ENCODE peak calls at places on chromosomes 7 and 10, in five cellular contexts. I is stimulated activated CD8-positive, alpha-beta memory T cell treated with anti-CD3 and anti-CD28 coated beads, Interleukin-15, amount 100 ng/mL, for 1 hour; P is progenitor cell of endocrine pancreas; Q is NCI-H2081; B is activated T-cell treated with anti-CD3 and anti-CD28 coated beads for 1 hour. E is an unnamed sample.

GRCh38 chr7:97973206-97973658 is 16.8 kb downstream of the OCM2 start:
- DNase-seq in I (no peak), B (no peak), Q (peak), P (no peak), E (no peak)

GRCh38 chr7:568681-569035 is 49.0 kb upstream of the PDGFA start:
- DNase-seq in I (no peak), Q (no peak), P (no peak), B (no peak), E (no peak)

GRCh38 chr10:72694476-72695369 is 2.8 kb downstream of the MCU start:
- DNase-seq in I (no peak), P (no peak), Q (no peak), B (no peak), E (no peak)

GRCh38 chr10:127863231-127863825 is 29.4 kb downstream of the CLRN3 start:
- DNase-seq in Q (no peak), B (no peak), P (no peak), I (no peak), E (no peak)

GRCh38 chr7:13050703-13051102 is 363.3 kb downstream of the ARL4A start:
- DNase-seq in Q (no peak), I (no peak), P (no peak), B (no peak), E (no peak)

GRCh38 chr10:110820321-110820814 is 51.4 kb upstream of the PDCD4 start:
- DNase-seq in I (no peak), P (no peak), B (no peak), Q (no peak), E (no peak)

GRCh38 chr10:78579995-78580394 is 488.8 kb upstream of the ZMIZ1 start:
- DNase-seq in P (no peak), I (no peak), B (no peak), Q (peak), E (no peak)

GRCh38 chr7:26862806-26863205 is 1.6 kb downstream of the SKAP2 start:
- DNase-seq in B (no peak), I (no peak), Q (no peak), P (no peak), E (no peak)

GRCh38 chr10:35875281-35875680 is 233.2 kb upstream of the FZD8 start:
- DNase-seq in P (no peak), B (no peak), I (no peak), Q (no peak), E (no peak)

GRCh38 chr10:79396587-79396986 is 48.8 kb downstream of the ZCCHC24 start:
- DNase-seq in B (no peak), P (no peak), I (no peak), Q (no peak), E (no peak)

GRCh38 chr7:18201349-18201748 is 173.7 kb upstream of the PRPS1L1 start:
- DNase-seq in B (no peak), P (no peak), I (no peak), Q (no peak), E (no peak)

GRCh38 chr10:72981882-72982529 is 27.4 kb upstream of the PLA2G12B start:
- DNase-seq in Q (no peak), P (no peak), I (no peak), B (no peak), E (no peak)

GRCh38 chr10:62426086-62426485 is 51.9 kb downstream of the ZNF365 start:
- DNase-seq in Q (no peak), B (no peak), P (no peak), I (no peak), E (no peak)

GRCh38 chr7:1998146-1998545 is 234.6 kb downstream of the MAD1L1 start:
- DNase-seq in B (no peak), Q (no peak), P (no peak), I (no peak), E (no peak)

GRCh38 chr10:89404082-89404481 is 10.3 kb upstream of the IFIT5 start:
- DNase-seq in P (no peak), Q (no peak), I (no peak), B (no peak), E (no peak)

GRCh38 chr7:2537981-2538851 is 17.1 kb downstream of the BRAT1 start:
- DNase-seq in Q (no peak), I (no peak), P (no peak), B (no peak), E (no peak)

GRCh38 chr7:128188396-128189230 is 52.5 kb upstream of the LEP start:
- DNase-seq in B (no peak), P (no peak), I (no peak), Q (no peak), E (no peak)

GRCh38 chr10:22229756-22230330 is 12.0 kb upstream of the EBLN1 start:
- DNase-seq in P (no peak), Q (no peak), B (no peak), I (no peak), E (peak)

GRCh38 chr7:157516311-157516710 is 179.5 kb downstream of the DNAJB6 start:
- DNase-seq in P (no peak), Q (no peak), B (no peak), I (no peak), E (no peak)

E was measured in B cell.